ENCODE peak calls at places on chromosomes 11 and 22, in ten cellular contexts. U is PC-3, S is astrocyte of the spinal cord, T is fibroblast of mammary gland, R is right atrium auricular region, C is fibroblast of lung, L is OCI-LY7, Q is fibroblast of pulmonary artery, K is body of pancreas, E is mucosa of descending colon. Y is an unnamed sample.

GRCh38 chr11:116312560-116313340 is 460.0 kb downstream of the BUD13 start:
- DNase-seq in E (peak; percentile 71), Q (peak; percentile 34), S (peak; percentile 29), L (no peak), U (no peak), R (peak; percentile 80), K (peak; percentile 77), T (peak; percentile 2), C (peak; percentile 63), Y (peak; percentile 61)

GRCh38 chr11:63462126-63462525 is 28.8 kb downstream of the PLAAT5 start:
- DNase-seq in T (no peak), R (no peak), L (no peak), U (no peak), S (no peak), K (no peak), E (no peak), C (no peak), Q (no peak), Y (no peak)

GRCh38 chr22:42887523-42888507 is 30.7 kb upstream of the ARFGAP3 start:
- DNase-seq in K (peak; percentile 79), Q (no peak), C (no peak), T (no peak), E (peak; percentile 90), S (no peak), L (no peak), R (no peak), U (no peak), Y (no peak)

GRCh38 chr11:109819410-109819809 is 273.8 kb upstream of the ZC3H12C start:
- DNase-seq in Q (no peak), E (no peak), T (no peak), R (no peak), C (no peak), L (no peak), K (no peak), S (no peak), U (no peak), Y (no peak)

GRCh38 chr22:45638834-45639746 is 32.5 kb upstream of the ATXN10 start:
- DNase-seq in C (peak; percentile 60), R (peak; percentile 81), K (no peak), L (no peak), T (peak; percentile 69), S (peak; percentile 23), Q (peak; percentile 66), E (peak; percentile 64), U (peak; percentile 77), Y (no peak)

GRCh38 chr11:121582296-121582695 is 129.5 kb upstream of the SORL1-AS1 start:
- DNase-seq in T (no peak), C (no peak), L (peak; percentile 27), E (no peak), K (no peak), S (no peak), U (no peak), R (no peak), Q (no peak), Y (no peak)

GRCh38 chr22:45844949-45845613 is 131.9 kb downstream of the WNT7B start:
- DNase-seq in L (no peak), E (no peak), Q (no peak), S (peak; percentile 18), K (no peak), R (no peak), U (no peak), T (no peak), C (peak; percentile 55), Y (no peak)

GRCh38 chr11:63620928-63621539 is 6.8 kb upstream of the PLAAT3 start:
- DNase-seq in R (peak; percentile 43), L (peak; percentile 23), C (no peak), T (no peak), U (no peak), S (no peak), Q (no peak), K (no peak), E (no peak), Y (no peak)

GRCh38 chr22:25202290-25202921 is 2.7 kb downstream of the CRYBB3 start:
- DNase-seq in C (peak; percentile 28), S (peak; percentile 52), Q (peak; percentile 66), E (peak; percentile 56), R (peak; percentile 63), L (peak; percentile 56), T (peak; percentile 53), K (peak; percentile 62), U (peak; percentile 67), Y (no peak)

GRCh38 chr11:697028-697491 is 1.4 kb downstream of the TMEM80 start:
- DNase-seq in E (no peak), C (peak; percentile 93), R (no peak), U (peak; percentile 42), Q (peak; percentile 47), K (no peak), T (peak; percentile 87), L (peak; percentile 56), S (peak; percentile 87), Y (no peak)

GRCh38 chr11:43021466-43021865 is 290.3 kb upstream of the API5 start:
- DNase-seq in Q (no peak), S (no peak), T (no peak), E (no peak), C (no peak), L (peak; percentile 15), U (peak; percentile 15), K (no peak), R (no peak), Y (no peak)
- TF ChIP-seq CTCF in Q (no peak), S (no peak), T (no peak), E (no peak), C (no peak), L (peak; percentile 70), U (peak; percentile 48), K (no peak), R (no peak), Y (peak; percentile 68)

GRCh38 chr11:132943737-132944556 is 588.4 kb downstream of the OPCML start:
- DNase-seq in L (no peak), T (no peak), Q (no peak), K (no peak), R (no peak), S (no peak), E (no peak), C (peak; percentile 11), U (no peak), Y (no peak)
- H3K4me3 ChIP-seq in L (no peak overlapping the region), T (no peak overlapping the region), Q (no peak overlapping the region), K (no peak overlapping the region), R (peak overlapping the region; percentile 19), S (peak overlapping the region; percentile 14), E (no peak overlapping the region), C (no peak overlapping the region), U (no peak overlapping the region), Y (no peak overlapping the region)

GRCh38 chr11:66855574-66856495 is 1.0 kb upstream of the LRFN4 start:
- DNase-seq in L (peak; percentile 90), R (peak; percentile 92), E (peak; percentile 98), C (peak; percentile 89), Q (peak; percentile 87), K (peak; percentile 93), T (peak; percentile 86), U (peak; percentile 99), S (peak; percentile 94), Y (peak; percentile 65)

GRCh38 chr11:66858186-66858938 is 1.5 kb downstream of the LRFN4 start:
- DNase-seq in R (no peak), U (no peak), Q (no peak), L (no peak), K (no peak), T (no peak), C (no peak), S (no peak), E (no peak), Y (no peak)

GRCh38 chr11:66856496-66857233 is at the start of gene LRFN4:
- DNase-seq in L (peak; percentile 68), S (no peak), T (no peak), U (peak; percentile 57), R (no peak), E (peak; percentile 75), Q (no peak), C (peak; percentile 51), K (no peak), Y (no peak)

GRCh38 chr11:66857927-66858185 is 992 bp downstream of the LRFN4 start:
- DNase-seq in Q (no peak), R (no peak), K (no peak), C (no peak), T (no peak), S (no peak), L (no peak), E (no peak), U (no peak), Y (no peak)

GRCh38 chr11:66857234-66857926 is 516 bp downstream of the LRFN4 start:
- DNase-seq in L (no peak), K (no peak), Q (no peak), C (peak; percentile 16), E (no peak), U (no peak), T (no peak), S (no peak), R (no peak), Y (no peak)
- TF ChIP-seq CTCF in L (no peak), K (no peak), Q (no peak), C (no peak), E (no peak), U (no peak), T (no peak), S (no peak), R (no peak), Y (no peak)

GRCh38 chr11:15941206-15941770 is 415.1 kb downstream of the SOX6 start:
- DNase-seq in T (peak; percentile 74), Q (peak; percentile 32), E (no peak), R (no peak), K (peak; percentile 32), S (peak; percentile 35), L (no peak), U (no peak), C (peak; percentile 50), Y (no peak)
- H3K4me3 ChIP-seq in T (no peak overlapping the region), Q (no peak overlapping the region), E (no peak overlapping the region), R (no peak overlapping the region), K (no peak overlapping the region), S (no peak overlapping the region), L (no peak overlapping the region), U (no peak overlapping the region), C (no peak overlapping the region), Y (no peak overlapping the region)

GRCh38 chr22:21791635-21792625 is 56.3 kb upstream of the YPEL1 start:
- DNase-seq in U (peak; percentile 38), E (no peak), Q (peak; percentile 30), C (peak; percentile 71), R (peak; percentile 18), L (no peak), K (no peak), S (no peak), T (peak; percentile 68), Y (no peak)
- TF ChIP-seq CTCF in U (no peak), E (no peak), Q (no peak), C (no peak), R (no peak), L (peak; percentile 46), K (no peak), S (no peak), T (peak; percentile 1), Y (no peak)

GRCh38 chr11:65448418-65449196 is 26.0 kb downstream of the NEAT1 start:
- DNase-seq in E (peak; percentile 32), K (no peak), R (peak; percentile 75), U (peak; percentile 2), L (no peak), C (peak; percentile 69), T (peak; percentile 77), Q (peak; percentile 73), S (peak; percentile 68), Y (no peak)
- H3K4me3 ChIP-seq in E (no peak overlapping the region), K (no peak overlapping the region), R (no peak overlapping the region), U (no peak overlapping the region), L (no peak overlapping the region), C (no peak overlapping the region), T (no peak overlapping the region), Q (no peak overlapping the region), S (no peak overlapping the region), Y (no peak overlapping the region)